ENCODE peak calls at places on chromosomes 3 and 15, in six cellular contexts. T is endothelial cell of umbilical vein, W is A549, M is HepG2, V is K562, L is GM12878. N is an unnamed sample.

GRCh38 chr15:27399236-27399635 is 428.3 kb downstream of the GABRG3 start:
- DNase-seq in T (no peak), W (no peak), M (no peak), V (no peak), L (no peak), N (no peak)

GRCh38 chr15:92444631-92445030 is 51.0 kb downstream of the ST8SIA2 start:
- DNase-seq in T (no peak), W (no peak), M (no peak), V (no peak), L (no peak), N (no peak)

GRCh38 chr3:134387293-134387692 is 13.0 kb upstream of the AMOTL2 start:
- DNase-seq in T (no peak), W (no peak), M (no peak), V (no peak), L (no peak), N (no peak)

GRCh38 chr3:141877911-141878310 is 1.5 kb downstream of the ATP1B3 start:
- DNase-seq in T (peak; percentile 54), W (peak; percentile 29), M (no peak), V (no peak), L (no peak), N (peak; percentile 49)

GRCh38 chr3:8604988-8605387 is 39.6 kb downstream of the SSUH2 start:
- DNase-seq in T (no peak), W (no peak), M (no peak), V (no peak), L (no peak), N (no peak)

GRCh38 chr3:17505856-17506255 is 236.6 kb downstream of the TBC1D5 start:
- DNase-seq in T (peak; percentile 31), W (no peak), M (no peak), V (no peak), L (no peak), N (no peak)

GRCh38 chr15:76648732-76649444 is 256.3 kb downstream of the SCAPER start:
- DNase-seq in T (no peak), W (no peak), M (no peak), V (no peak), L (no peak), N (no peak)

GRCh38 chr3:153246805-153247204 is 84.8 kb downstream of the RAP2B start:
- DNase-seq in T (no peak), W (no peak), M (no peak), V (no peak), L (no peak), N (peak; percentile 21)

GRCh38 chr3:14113964-14114667 is 10.6 kb downstream of the CHCHD4 start:
- DNase-seq in T (no peak), W (no peak), M (peak; percentile 47), V (no peak), L (no peak), N (no peak)
- TF ChIP-seq MAX in T (no peak), W (no peak), M (no peak), V (no peak), L (no peak), N (no peak)

GRCh38 chr3:50122071-50122470 is 33.1 kb upstream of the SEMA3F start:
- DNase-seq in T (no peak), W (no peak), M (peak; percentile 14), V (no peak), L (no peak), N (no peak)
- TF ChIP-seq MYC in T (no peak), W (no peak), M (no peak), V (no peak), L (no peak), N (no peak)

DNA sequence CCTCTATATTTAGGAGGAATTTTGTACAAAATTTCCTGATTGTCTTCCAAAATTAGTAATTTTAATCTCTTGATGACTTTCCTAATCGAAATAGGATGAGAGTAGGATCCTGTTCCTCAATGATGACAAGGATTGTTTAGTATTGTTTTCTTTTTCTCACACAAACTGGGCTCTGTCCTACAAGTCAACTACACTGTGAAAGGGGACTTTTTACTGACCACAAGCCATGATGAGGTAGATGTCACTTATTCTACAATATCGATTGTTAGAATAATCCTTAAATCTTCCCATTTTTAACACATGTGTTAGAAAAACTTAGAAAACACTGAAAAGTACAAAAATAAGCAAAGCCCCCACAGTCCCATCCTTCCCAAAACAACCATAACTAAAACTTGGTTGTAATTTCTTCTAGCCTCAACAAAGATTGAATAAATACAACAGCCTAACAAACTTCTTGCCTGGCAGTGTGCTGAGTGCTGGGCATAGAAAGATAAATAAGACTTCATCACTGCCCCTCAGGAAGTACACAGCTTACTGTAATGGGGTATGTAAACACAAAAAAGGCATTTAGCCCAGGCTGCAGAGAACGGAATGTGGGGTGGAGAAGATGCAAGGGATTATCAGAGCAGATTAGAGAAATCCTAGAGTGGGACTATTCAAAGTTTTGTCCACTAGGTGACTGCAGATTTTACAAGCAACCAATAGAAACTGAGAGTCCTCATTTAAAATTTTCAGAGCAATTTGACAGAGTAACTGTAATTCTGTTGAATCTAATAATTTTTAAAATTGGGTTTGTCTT is 35.6 kb upstream of the TSC22D2 start:
- DNase-seq in T (peak; percentile 47), W (peak; percentile 42), M (peak; percentile 79), V (no peak), L (no peak), N (no peak)
- TF ChIP-seq MAX in T (no peak), W (no peak), M (no peak), V (no peak), L (no peak), N (no peak)

GRCh38 chr3:52021869-52022268 is 26.2 kb upstream of the RPL29 start:
- DNase-seq in T (no peak), W (no peak), M (no peak), V (no peak), L (no peak), N (peak; percentile 73)
- TF ChIP-seq MYC in T (no peak), W (no peak), M (no peak), V (no peak), L (no peak), N (no peak)

GRCh38 chr15:42576040-42576594 is 711 bp downstream of the STARD9 start:
- DNase-seq in T (no peak), W (no peak), M (no peak), V (no peak), L (no peak), N (no peak)
- TF ChIP-seq MAX in T (no peak), W (no peak), M (no peak), V (no peak), L (no peak), N (no peak)

DNA sequence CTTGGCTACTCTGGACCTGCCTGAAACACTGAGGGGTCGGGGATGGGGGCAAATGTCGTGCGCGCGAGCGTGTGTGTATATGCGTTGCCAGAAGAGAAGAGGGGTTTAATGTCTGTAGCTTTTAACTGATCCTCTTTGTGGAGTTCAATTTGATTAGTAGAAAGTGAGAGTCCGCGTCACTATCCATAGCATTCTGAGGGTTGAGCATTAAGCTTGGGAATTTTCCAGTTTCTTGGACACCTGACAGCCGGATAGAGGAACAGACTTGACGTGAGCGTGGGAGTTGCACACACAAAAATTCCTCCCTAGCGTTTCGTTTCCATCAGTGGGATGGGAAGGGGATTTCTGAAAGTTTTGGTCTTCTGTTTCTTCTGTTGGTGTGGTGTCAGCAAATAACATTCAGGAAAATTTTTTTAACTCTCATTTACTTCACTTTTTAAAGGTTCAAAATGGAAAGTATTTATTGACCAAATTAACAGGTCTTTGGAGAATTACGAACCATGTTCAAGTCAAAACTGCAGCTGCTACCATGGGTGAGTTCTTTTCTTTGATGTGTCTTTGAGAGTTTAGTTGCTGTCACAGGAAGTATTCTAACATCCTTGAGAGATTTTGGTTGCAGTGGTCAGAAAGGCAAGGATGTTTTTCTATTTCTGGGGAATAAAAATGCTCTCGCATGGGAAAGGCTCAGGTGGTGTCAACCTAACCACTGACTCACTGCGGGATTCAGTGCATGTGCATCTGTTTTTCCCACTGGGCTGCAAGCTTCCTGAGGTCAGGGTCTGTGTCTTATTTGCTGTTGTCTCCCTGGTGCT is 821 bp downstream of the POGLUT1 start:
- DNase-seq in T (peak; percentile 62), W (peak; percentile 37), M (no peak), V (peak; percentile 9), L (peak; percentile 25), N (peak; percentile 51)
- TF ChIP-seq MYC in T (no peak), W (no peak), M (no peak), V (no peak), L (no peak), N (no peak)

GRCh38 chr15:99454941-99455795 is 110.6 kb upstream of the MEF2A start:
- DNase-seq in T (peak; percentile 97), W (no peak), M (peak; percentile 49), V (no peak), L (no peak), N (peak; percentile 39)
- TF ChIP-seq MAX in T (peak; percentile 17), W (no peak), M (no peak), V (no peak), L (no peak), N (no peak)

DNA sequence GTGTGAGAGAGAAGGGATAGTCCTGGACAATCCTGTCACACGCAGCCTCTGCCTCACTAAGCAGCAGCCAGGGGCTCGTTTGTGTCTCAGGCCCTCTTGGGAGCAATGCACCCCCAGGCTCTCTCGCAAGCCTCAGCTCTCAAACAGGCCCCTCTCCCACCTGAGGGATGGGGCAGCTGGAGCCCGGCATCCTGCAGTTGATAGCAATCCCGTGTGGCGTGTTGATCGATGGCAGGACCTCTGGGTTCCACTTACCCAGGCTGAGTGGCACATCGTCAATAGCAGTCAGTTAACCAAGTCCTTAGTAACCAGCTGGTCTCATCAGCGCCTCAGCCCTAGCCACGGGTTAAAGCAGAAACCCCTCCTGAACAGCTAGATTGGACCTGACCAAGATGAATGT is 36.5 kb upstream of the PLXNA1 start:
- DNase-seq in T (no peak), W (no peak), M (no peak), V (no peak), L (no peak), N (no peak)
- TF ChIP-seq MYC in T (no peak), W (no peak), M (no peak), V (no peak), L (no peak), N (no peak)

GRCh38 chr3:41356775-41357174 is 157.5 kb downstream of the CTNNB1 start:
- DNase-seq in T (no peak), W (no peak), M (no peak), V (no peak), L (no peak), N (no peak)
- TF ChIP-seq MAX in T (no peak), W (no peak), M (no peak), V (no peak), L (no peak), N (no peak)

N was measured in NB4.